ENCODE peak calls at places on chromosomes 16 and 17, in ten cellular contexts. One of them, this sample, is unnamed.

GRCh38 chr16:89289428-89290395 is 72.2 kb downstream of the ZNF778 start:
- DNase-seq in heart right ventricle: peak
- DNase-seq in AG09309: no peak
- DNase-seq in heart left ventricle: peak
- DNase-seq in GM23338: peak
- DNase-seq in transverse colon: peak
- DNase-seq in omental fat pad: no peak
- DNase-seq in fibroblast of pulmonary artery: peak
- DNase-seq in AG10803: peak
- DNase-seq in SK-N-SH: peak
- DNase-seq in this sample: peak

GRCh38 chr17:61537264-61537771 is 53.7 kb downstream of the NACA2 start:
- DNase-seq in transverse colon: no peak
- DNase-seq in heart right ventricle: no peak
- DNase-seq in omental fat pad: no peak
- DNase-seq in AG10803: no peak
- DNase-seq in AG09309: no peak
- DNase-seq in fibroblast of pulmonary artery: no peak
- DNase-seq in GM23338: no peak
- DNase-seq in SK-N-SH: no peak
- DNase-seq in heart left ventricle: no peak
- DNase-seq in this sample: no peak

GRCh38 chr16:24430937-24431760 is 108.2 kb upstream of the RBBP6 start:
- DNase-seq in fibroblast of pulmonary artery: no peak
- DNase-seq in transverse colon: no peak
- DNase-seq in heart right ventricle: no peak
- DNase-seq in AG09309: no peak
- DNase-seq in omental fat pad: no peak
- DNase-seq in heart left ventricle: no peak
- DNase-seq in GM23338: no peak
- DNase-seq in AG10803: no peak
- DNase-seq in SK-N-SH: no peak
- DNase-seq in this sample: no peak

GRCh38 chr16:55257971-55258613 is 65.9 kb upstream of the IRX6 start:
- DNase-seq in heart right ventricle: peak
- DNase-seq in transverse colon: peak
- DNase-seq in heart left ventricle: peak
- DNase-seq in AG09309: peak
- DNase-seq in SK-N-SH: peak
- DNase-seq in GM23338: peak
- DNase-seq in fibroblast of pulmonary artery: peak
- DNase-seq in omental fat pad: peak
- DNase-seq in AG10803: peak
- DNase-seq in this sample: peak

GRCh38 chr17:1617620-1618174 is 10.9 kb downstream of the SLC43A2 start:
- DNase-seq in AG09309: peak
- DNase-seq in heart left ventricle: no peak
- DNase-seq in fibroblast of pulmonary artery: peak
- DNase-seq in omental fat pad: no peak
- DNase-seq in transverse colon: peak
- DNase-seq in SK-N-SH: no peak
- DNase-seq in heart right ventricle: peak
- DNase-seq in AG10803: peak
- DNase-seq in GM23338: no peak
- DNase-seq in this sample: no peak

GRCh38 chr17:80751070-80751459 is 206.4 kb downstream of the RPTOR start:
- DNase-seq in SK-N-SH: no peak
- DNase-seq in transverse colon: no peak
- DNase-seq in heart right ventricle: no peak
- DNase-seq in fibroblast of pulmonary artery: no peak
- DNase-seq in heart left ventricle: no peak
- DNase-seq in omental fat pad: no peak
- DNase-seq in AG09309: no peak
- DNase-seq in AG10803: peak
- DNase-seq in GM23338: no peak
- DNase-seq in this sample: no peak

GRCh38 chr17:73192894-73193701 is at the start of gene COG1:
- DNase-seq in AG10803: peak
- DNase-seq in SK-N-SH: peak
- DNase-seq in AG09309: peak
- DNase-seq in transverse colon: peak
- DNase-seq in fibroblast of pulmonary artery: peak
- DNase-seq in GM23338: peak
- DNase-seq in heart left ventricle: peak
- DNase-seq in heart right ventricle: peak
- DNase-seq in omental fat pad: peak
- DNase-seq in this sample: peak

GRCh38 chr16:30615358-30616076 is 5.3 kb upstream of the ZNF689 start:
- DNase-seq in AG10803: peak
- DNase-seq in omental fat pad: no peak
- DNase-seq in GM23338: peak
- DNase-seq in heart left ventricle: peak
- DNase-seq in heart right ventricle: peak
- DNase-seq in fibroblast of pulmonary artery: peak
- DNase-seq in AG09309: no peak
- DNase-seq in transverse colon: peak
- DNase-seq in SK-N-SH: peak
- DNase-seq in this sample: peak

GRCh38 chr17:45812102-45812501 is 28.0 kb downstream of the CRHR1 start:
- DNase-seq in AG10803: peak
- DNase-seq in SK-N-SH: no peak
- DNase-seq in fibroblast of pulmonary artery: peak
- DNase-seq in transverse colon: no peak
- DNase-seq in AG09309: no peak
- DNase-seq in heart right ventricle: no peak
- DNase-seq in GM23338: peak
- DNase-seq in omental fat pad: no peak
- DNase-seq in heart left ventricle: no peak
- DNase-seq in this sample: no peak

GRCh38 chr16:13098536-13098935 is 197.1 kb downstream of the SHISA9 start:
- DNase-seq in omental fat pad: no peak
- DNase-seq in heart left ventricle: no peak
- DNase-seq in transverse colon: no peak
- DNase-seq in AG10803: peak
- DNase-seq in heart right ventricle: no peak
- DNase-seq in fibroblast of pulmonary artery: no peak
- DNase-seq in SK-N-SH: no peak
- DNase-seq in GM23338: no peak
- DNase-seq in AG09309: no peak
- DNase-seq in this sample: no peak

GRCh38 chr17:66840061-66840460 is 5.1 kb downstream of the CACNG5 start:
- DNase-seq in heart left ventricle: no peak
- DNase-seq in SK-N-SH: no peak
- DNase-seq in AG10803: no peak
- DNase-seq in GM23338: no peak
- DNase-seq in fibroblast of pulmonary artery: no peak
- DNase-seq in heart right ventricle: no peak
- DNase-seq in transverse colon: no peak
- DNase-seq in AG09309: no peak
- DNase-seq in omental fat pad: no peak
- DNase-seq in this sample: no peak

GRCh38 chr17:66841744-66842143 is 6.8 kb downstream of the CACNG5 start:
- DNase-seq in omental fat pad: no peak
- DNase-seq in heart right ventricle: no peak
- DNase-seq in AG09309: no peak
- DNase-seq in SK-N-SH: no peak
- DNase-seq in heart left ventricle: no peak
- DNase-seq in fibroblast of pulmonary artery: no peak
- DNase-seq in AG10803: no peak
- DNase-seq in GM23338: no peak
- DNase-seq in transverse colon: no peak
- DNase-seq in this sample: no peak

GRCh38 chr17:66842959-66843358 is 8.0 kb downstream of the CACNG5 start:
- DNase-seq in AG10803: no peak
- DNase-seq in GM23338: no peak
- DNase-seq in AG09309: no peak
- DNase-seq in heart left ventricle: no peak
- DNase-seq in omental fat pad: no peak
- DNase-seq in SK-N-SH: no peak
- DNase-seq in fibroblast of pulmonary artery: no peak
- DNase-seq in transverse colon: no peak
- DNase-seq in heart right ventricle: no peak
- DNase-seq in this sample: no peak

GRCh38 chr17:66842505-66842904 is 7.6 kb downstream of the CACNG5 start:
- DNase-seq in heart left ventricle: no peak
- DNase-seq in omental fat pad: no peak
- DNase-seq in fibroblast of pulmonary artery: no peak
- DNase-seq in heart right ventricle: no peak
- DNase-seq in GM23338: no peak
- DNase-seq in AG09309: no peak
- DNase-seq in transverse colon: no peak
- DNase-seq in SK-N-SH: no peak
- DNase-seq in AG10803: no peak
- DNase-seq in this sample: no peak

GRCh38 chr17:66841328-66841727 is 6.4 kb downstream of the CACNG5 start:
- DNase-seq in GM23338: peak
- DNase-seq in heart right ventricle: no peak
- DNase-seq in SK-N-SH: no peak
- DNase-seq in AG10803: no peak
- DNase-seq in transverse colon: no peak
- DNase-seq in omental fat pad: no peak
- DNase-seq in AG09309: no peak
- DNase-seq in heart left ventricle: no peak
- DNase-seq in fibroblast of pulmonary artery: no peak
- DNase-seq in this sample: no peak
- TF ChIP-seq CTCF in GM23338: no peak
- TF ChIP-seq CTCF in heart right ventricle: no peak
- TF ChIP-seq CTCF in SK-N-SH: no peak
- TF ChIP-seq CTCF in AG10803: no peak
- TF ChIP-seq CTCF in transverse colon: no peak
- TF ChIP-seq CTCF in omental fat pad: no peak
- TF ChIP-seq CTCF in AG09309: no peak
- TF ChIP-seq CTCF in heart left ventricle: no peak
- TF ChIP-seq CTCF in fibroblast of pulmonary artery: no peak
- TF ChIP-seq CTCF in this sample: no peak

DNA sequence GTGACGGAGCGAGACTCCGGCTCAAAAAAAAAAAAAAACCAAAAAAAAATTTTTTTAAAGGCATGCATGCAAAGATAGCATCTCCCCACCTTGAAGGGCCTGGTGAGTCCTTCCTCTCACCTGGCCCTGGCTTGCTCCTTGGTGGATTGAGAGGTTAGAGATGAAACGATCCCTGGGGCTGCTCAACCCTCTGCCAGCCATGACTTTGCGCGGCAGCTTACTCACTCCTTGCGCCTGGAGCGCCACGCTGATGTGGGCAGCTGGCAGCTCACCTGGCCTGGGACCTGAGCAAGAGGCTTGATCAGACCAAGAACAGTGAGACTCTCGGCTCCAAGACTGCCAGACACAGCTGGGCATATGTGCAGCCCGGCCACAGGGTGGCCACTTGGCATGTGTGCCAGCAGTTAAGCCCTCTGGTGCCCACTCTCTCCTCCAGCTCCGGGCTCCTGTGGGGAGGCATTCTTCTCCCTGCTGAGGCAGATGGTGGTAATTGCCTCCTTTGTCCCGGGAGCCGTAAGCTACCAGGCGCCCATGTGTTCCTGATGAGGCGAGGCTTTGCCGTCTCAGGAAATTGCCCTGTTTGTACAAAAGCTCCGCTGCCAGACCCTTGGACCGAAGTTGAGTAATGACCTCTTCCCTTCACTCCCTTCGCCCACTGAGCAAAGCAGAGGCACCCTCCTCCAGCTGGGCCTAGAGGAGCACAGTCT is 5.1 kb upstream of the EVPL start:
- DNase-seq in heart left ventricle: no peak
- DNase-seq in AG10803: no peak
- DNase-seq in heart right ventricle: no peak
- DNase-seq in GM23338: no peak
- DNase-seq in AG09309: no peak
- DNase-seq in omental fat pad: no peak
- DNase-seq in fibroblast of pulmonary artery: no peak
- DNase-seq in SK-N-SH: peak
- DNase-seq in transverse colon: no peak
- DNase-seq in this sample: no peak
- TF ChIP-seq CTCF in heart left ventricle: no peak
- TF ChIP-seq CTCF in AG10803: no peak
- TF ChIP-seq CTCF in heart right ventricle: no peak
- TF ChIP-seq CTCF in GM23338: no peak
- TF ChIP-seq CTCF in AG09309: no peak
- TF ChIP-seq CTCF in omental fat pad: no peak
- TF ChIP-seq CTCF in fibroblast of pulmonary artery: no peak
- TF ChIP-seq CTCF in SK-N-SH: peak
- TF ChIP-seq CTCF in transverse colon: peak
- TF ChIP-seq CTCF in this sample: no peak

GRCh38 chr16:19817122-19817521 is 67.5 kb downstream of the GPRC5B start:
- DNase-seq in heart left ventricle: no peak
- DNase-seq in AG10803: no peak
- DNase-seq in transverse colon: no peak
- DNase-seq in omental fat pad: no peak
- DNase-seq in fibroblast of pulmonary artery: no peak
- DNase-seq in GM23338: no peak
- DNase-seq in SK-N-SH: no peak
- DNase-seq in heart right ventricle: no peak
- DNase-seq in AG09309: no peak
- DNase-seq in this sample: no peak
- TF ChIP-seq CTCF in heart left ventricle: no peak
- TF ChIP-seq CTCF in AG10803: no peak
- TF ChIP-seq CTCF in transverse colon: no peak
- TF ChIP-seq CTCF in omental fat pad: no peak
- TF ChIP-seq CTCF in fibroblast of pulmonary artery: no peak
- TF ChIP-seq CTCF in GM23338: no peak
- TF ChIP-seq CTCF in SK-N-SH: no peak
- TF ChIP-seq CTCF in heart right ventricle: no peak
- TF ChIP-seq CTCF in AG09309: no peak
- TF ChIP-seq CTCF in this sample: no peak

DNA sequence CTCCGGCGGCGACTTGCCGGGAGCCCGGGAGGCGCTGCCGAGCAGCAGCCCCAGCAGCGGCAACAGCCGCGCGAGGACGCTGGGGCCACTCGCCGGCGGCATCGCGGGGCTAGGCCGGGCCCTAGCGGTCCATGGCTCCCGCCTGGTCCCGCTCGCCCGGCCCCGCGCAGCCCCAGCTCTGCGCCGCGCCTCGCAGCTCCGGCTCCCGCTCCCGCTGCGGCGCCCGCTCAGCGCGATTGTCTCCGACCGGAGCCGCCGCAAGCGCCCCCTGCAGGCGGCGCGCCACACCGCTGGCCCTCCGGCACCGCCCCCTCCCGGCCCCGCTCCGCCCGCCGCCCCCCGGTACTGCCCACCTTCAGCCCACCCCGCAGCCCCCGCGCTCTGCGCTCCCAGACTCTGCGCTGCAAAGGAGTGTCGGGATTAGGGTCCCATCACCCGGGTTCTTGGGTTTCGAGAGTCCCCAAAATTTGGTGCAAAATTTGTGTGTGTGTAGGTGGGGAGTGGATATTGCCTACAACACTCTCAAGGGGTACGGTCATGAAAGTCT is at the start of gene FAM171A2:
- DNase-seq in AG09309: no peak
- DNase-seq in GM23338: peak
- DNase-seq in SK-N-SH: peak
- DNase-seq in heart right ventricle: no peak
- DNase-seq in omental fat pad: no peak
- DNase-seq in heart left ventricle: peak
- DNase-seq in fibroblast of pulmonary artery: peak
- DNase-seq in transverse colon: peak
- DNase-seq in AG10803: peak
- DNase-seq in this sample: peak
- TF ChIP-seq CTCF in AG09309: peak
- TF ChIP-seq CTCF in GM23338: no peak
- TF ChIP-seq CTCF in SK-N-SH: peak
- TF ChIP-seq CTCF in heart right ventricle: peak
- TF ChIP-seq CTCF in omental fat pad: no peak
- TF ChIP-seq CTCF in heart left ventricle: peak
- TF ChIP-seq CTCF in fibroblast of pulmonary artery: peak
- TF ChIP-seq CTCF in transverse colon: peak
- TF ChIP-seq CTCF in AG10803: peak
- TF ChIP-seq CTCF in this sample: peak

This sample was measured in GM13976.